ENCODE peak calls at places on chromosomes 7 and 10, in four cellular contexts. One of them, this sample, is unnamed. For H3K27me3, the result is how much of the 10 kb centered on the place peaks cover.

GRCh38 chr10:43874984-43875383 is 226.3 kb upstream of the ZNF32 start:
- DNase-seq in uterus: no peak
- DNase-seq in fibroblast of lung: no peak
- DNase-seq in right atrium auricular region: no peak
- DNase-seq in this sample: no peak

GRCh38 chr10:4658777-4659176 is 167.2 kb upstream of the AKR1E2 start:
- DNase-seq in uterus: no peak
- DNase-seq in fibroblast of lung: no peak
- DNase-seq in right atrium auricular region: no peak
- DNase-seq in this sample: no peak

GRCh38 chr10:21260060-21260792 is 265.3 kb downstream of the SKIDA1 start:
- DNase-seq in uterus: no peak
- DNase-seq in fibroblast of lung: peak
- DNase-seq in right atrium auricular region: peak
- DNase-seq in this sample: no peak

GRCh38 chr7:133941496-133941895 is 185.6 kb upstream of the LRGUK start:
- DNase-seq in uterus: no peak
- DNase-seq in fibroblast of lung: peak
- DNase-seq in right atrium auricular region: no peak
- DNase-seq in this sample: no peak

GRCh38 chr7:106021211-106022067 is 58.4 kb downstream of the CDHR3 start:
- DNase-seq in uterus: no peak
- DNase-seq in fibroblast of lung: no peak
- DNase-seq in right atrium auricular region: no peak
- DNase-seq in this sample: no peak

GRCh38 chr7:7103343-7104313 is 78.7 kb upstream of the C1GALT1 start:
- DNase-seq in uterus: no peak
- DNase-seq in fibroblast of lung: peak
- DNase-seq in right atrium auricular region: no peak
- DNase-seq in this sample: peak

GRCh38 chr7:129785457-129786178 is 167.1 kb downstream of the UBE2H start:
- DNase-seq in uterus: no peak
- DNase-seq in fibroblast of lung: no peak
- DNase-seq in right atrium auricular region: no peak
- DNase-seq in this sample: no peak

GRCh38 chr10:90051474-90051873 is 350.1 kb downstream of the KIF20B start:
- DNase-seq in uterus: no peak
- DNase-seq in fibroblast of lung: peak
- DNase-seq in right atrium auricular region: no peak
- DNase-seq in this sample: peak

GRCh38 chr7:104096683-104097082 is 107.2 kb upstream of the RELN start:
- DNase-seq in uterus: no peak
- DNase-seq in fibroblast of lung: peak
- DNase-seq in right atrium auricular region: no peak
- DNase-seq in this sample: no peak

GRCh38 chr7:1757601-1758000 is 87.5 kb downstream of the ELFN1 start:
- DNase-seq in uterus: no peak
- DNase-seq in fibroblast of lung: no peak
- DNase-seq in right atrium auricular region: no peak
- DNase-seq in this sample: no peak

GRCh38 chr10:69506487-69506833 is 55.2 kb downstream of the TSPAN15 start:
- DNase-seq in uterus: no peak
- DNase-seq in fibroblast of lung: no peak
- DNase-seq in right atrium auricular region: peak
- DNase-seq in this sample: no peak

GRCh38 chr10:31322647-31323046 is 3.6 kb downstream of the ZEB1 start:
- DNase-seq in uterus: no peak
- DNase-seq in fibroblast of lung: peak
- DNase-seq in right atrium auricular region: no peak
- DNase-seq in this sample: no peak

GRCh38 chr7:27142562-27143021 is 889 bp downstream of the HOXA5 start:
- DNase-seq in uterus: no peak
- DNase-seq in fibroblast of lung: no peak
- DNase-seq in right atrium auricular region: no peak
- DNase-seq in this sample: no peak

GRCh38 chr10:31947144-31947926 is 18.7 kb upstream of the ARHGAP12 start:
- DNase-seq in uterus: peak
- DNase-seq in fibroblast of lung: peak
- DNase-seq in right atrium auricular region: no peak
- DNase-seq in this sample: no peak

GRCh38 chr10:5748394-5748803 is 63.8 kb downstream of the TASOR2 start:
- DNase-seq in uterus: no peak
- DNase-seq in fibroblast of lung: no peak
- DNase-seq in right atrium auricular region: no peak
- DNase-seq in this sample: no peak

GRCh38 chr10:44411251-44411650 is 26.4 kb upstream of the CXCL12 start:
- DNase-seq in uterus: peak
- DNase-seq in fibroblast of lung: no peak
- DNase-seq in right atrium auricular region: no peak
- DNase-seq in this sample: no peak

GRCh38 chr7:24052572-24053223 is 231.3 kb upstream of the NPY start:
- DNase-seq in uterus: no peak
- DNase-seq in fibroblast of lung: peak
- DNase-seq in right atrium auricular region: no peak
- DNase-seq in this sample: no peak

GRCh38 chr7:1024876-1025746 is 19.2 kb upstream of the GPR146 start:
- DNase-seq in uterus: no peak
- DNase-seq in fibroblast of lung: no peak
- DNase-seq in right atrium auricular region: no peak
- DNase-seq in this sample: no peak

GRCh38 chr10:126770809-126771208 is 100.3 kb upstream of the C10orf90 start:
- DNase-seq in uterus: no peak
- DNase-seq in fibroblast of lung: no peak
- DNase-seq in right atrium auricular region: no peak
- DNase-seq in this sample: no peak

GRCh38 chr10:117684211-117684610 is 141.7 kb downstream of the EMX2 start:
- DNase-seq in uterus: no peak
- DNase-seq in fibroblast of lung: no peak
- DNase-seq in right atrium auricular region: no peak
- DNase-seq in this sample: no peak

GRCh38 chr10:70753841-70754621 is 31.1 kb downstream of the TBATA start:
- DNase-seq in uterus: no peak
- DNase-seq in fibroblast of lung: peak
- DNase-seq in right atrium auricular region: no peak
- DNase-seq in this sample: no peak

GRCh38 chr7:129066290-129067131 is 11.6 kb upstream of the TNPO3 start:
- DNase-seq in uterus: no peak
- DNase-seq in fibroblast of lung: peak
- DNase-seq in right atrium auricular region: peak
- DNase-seq in this sample: no peak

GRCh38 chr10:127196227-127196954 is at the start of gene INSYN2A:
- DNase-seq in uterus: no peak
- DNase-seq in fibroblast of lung: peak
- DNase-seq in right atrium auricular region: no peak
- DNase-seq in this sample: no peak

GRCh38 chr7:38775503-38775902 is 133.5 kb downstream of the VPS41 start:
- DNase-seq in uterus: no peak
- DNase-seq in fibroblast of lung: no peak
- DNase-seq in right atrium auricular region: no peak
- DNase-seq in this sample: no peak

GRCh38 chr10:5559642-5560141 is 34.9 kb downstream of the CALML3 start:
- DNase-seq in uterus: peak
- DNase-seq in fibroblast of lung: peak
- DNase-seq in right atrium auricular region: no peak
- DNase-seq in this sample: no peak

GRCh38 chr7:106050002-106050742 is 61.9 kb downstream of the SYPL1 start:
- DNase-seq in uterus: peak
- DNase-seq in fibroblast of lung: peak
- DNase-seq in right atrium auricular region: no peak
- DNase-seq in this sample: no peak

GRCh38 chr7:43700059-43700501 is 29.2 kb downstream of the COA1 start:
- DNase-seq in uterus: no peak
- DNase-seq in fibroblast of lung: peak
- DNase-seq in right atrium auricular region: no peak
- DNase-seq in this sample: no peak

GRCh38 chr10:7218974-7219373 is 191.9 kb downstream of the SFMBT2 start:
- DNase-seq in uterus: no peak
- DNase-seq in fibroblast of lung: peak
- DNase-seq in right atrium auricular region: no peak
- DNase-seq in this sample: no peak

GRCh38 chr7:90772410-90772809 is 176.3 kb downstream of the CDK14 start:
- DNase-seq in uterus: no peak
- DNase-seq in fibroblast of lung: no peak
- DNase-seq in right atrium auricular region: no peak
- DNase-seq in this sample: peak

GRCh38 chr10:62772186-62772950 is 32.2 kb upstream of the ADO start:
- DNase-seq in uterus: no peak
- DNase-seq in fibroblast of lung: peak
- DNase-seq in right atrium auricular region: no peak
- DNase-seq in this sample: no peak

GRCh38 chr10:97948822-97949221 is 81.6 kb downstream of the CRTAC1 start:
- DNase-seq in uterus: no peak
- DNase-seq in fibroblast of lung: no peak
- DNase-seq in right atrium auricular region: no peak
- DNase-seq in this sample: no peak

GRCh38 chr7:38950309-38950708 is 27.4 kb upstream of the POU6F2 start:
- DNase-seq in uterus: no peak
- DNase-seq in fibroblast of lung: no peak
- DNase-seq in right atrium auricular region: no peak
- DNase-seq in this sample: no peak

GRCh38 chr10:89367529-89367928 is 10.3 kb upstream of the IFIT1B start:
- DNase-seq in uterus: no peak
- DNase-seq in fibroblast of lung: no peak
- DNase-seq in right atrium auricular region: no peak
- DNase-seq in this sample: no peak

GRCh38 chr10:56466005-56466404 is 104.9 kb upstream of the ZWINT start:
- DNase-seq in uterus: no peak
- DNase-seq in fibroblast of lung: no peak
- DNase-seq in right atrium auricular region: no peak
- DNase-seq in this sample: peak

GRCh38 chr10:56782503-56782902 is 421.4 kb upstream of the ZWINT start:
- DNase-seq in uterus: no peak
- DNase-seq in fibroblast of lung: no peak
- DNase-seq in right atrium auricular region: no peak
- DNase-seq in this sample: no peak

GRCh38 chr10:119896937-119897336 is 4.4 kb downstream of the SEC23IP start:
- DNase-seq in uterus: peak
- DNase-seq in fibroblast of lung: no peak
- DNase-seq in right atrium auricular region: peak
- DNase-seq in this sample: peak

GRCh38 chr7:87312215-87312865 is 33.1 kb upstream of the CROT start:
- DNase-seq in uterus: peak
- DNase-seq in fibroblast of lung: peak
- DNase-seq in right atrium auricular region: no peak
- DNase-seq in this sample: no peak

GRCh38 chr7:102447311-102447710 is 13.9 kb downstream of the ORAI2 start:
- DNase-seq in uterus: no peak
- DNase-seq in fibroblast of lung: no peak
- DNase-seq in right atrium auricular region: no peak
- DNase-seq in this sample: no peak

GRCh38 chr7:137342340-137342739 is 1.2 kb downstream of the PTN start:
- DNase-seq in uterus: no peak
- DNase-seq in fibroblast of lung: peak
- DNase-seq in right atrium auricular region: no peak
- DNase-seq in this sample: no peak

DNA sequence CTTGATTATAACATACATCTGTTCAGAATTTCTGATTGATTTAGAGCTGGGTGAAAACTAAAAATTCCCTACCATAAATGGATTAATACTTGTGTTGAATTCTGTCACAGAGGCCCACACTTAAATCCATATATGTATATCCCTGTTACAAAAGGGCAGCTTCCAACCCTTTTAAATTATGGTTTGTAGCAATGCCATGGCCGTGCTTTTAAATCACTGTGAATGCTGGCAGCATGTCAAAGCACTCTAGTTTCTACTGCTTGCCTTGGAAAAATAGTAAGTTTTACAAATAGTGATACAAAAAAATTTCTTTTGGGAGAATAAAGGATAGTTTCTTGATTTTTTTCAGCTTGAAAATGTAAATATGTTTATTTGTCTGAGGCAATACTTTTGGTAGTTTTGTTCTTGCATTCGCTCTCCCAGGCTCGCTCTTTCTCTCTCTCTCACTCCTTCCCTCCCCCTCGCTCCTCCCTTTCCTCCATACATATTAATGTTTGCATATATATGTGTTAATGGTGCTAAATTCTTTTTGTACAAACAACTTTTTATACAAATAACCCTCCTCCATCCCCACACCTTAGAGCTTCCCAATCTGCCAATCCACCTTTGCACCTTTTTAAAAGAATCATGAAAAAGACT is 29.8 kb downstream of the TES start:
- DNase-seq in uterus: peak
- DNase-seq in fibroblast of lung: no peak
- DNase-seq in right atrium auricular region: no peak
- DNase-seq in this sample: no peak
- H3K4me3 ChIP-seq in uterus: no peak
- H3K4me3 ChIP-seq in fibroblast of lung: no peak
- H3K4me3 ChIP-seq in right atrium auricular region: no peak
- H3K4me3 ChIP-seq in this sample: no peak

GRCh38 chr7:74511360-74511759 is 57.7 kb downstream of the GTF2IRD1 start:
- DNase-seq in uterus: no peak
- DNase-seq in fibroblast of lung: no peak
- DNase-seq in right atrium auricular region: no peak
- DNase-seq in this sample: no peak

GRCh38 chr7:74516214-74516613 is 62.5 kb downstream of the GTF2IRD1 start:
- DNase-seq in uterus: no peak
- DNase-seq in fibroblast of lung: no peak
- DNase-seq in right atrium auricular region: no peak
- DNase-seq in this sample: no peak

GRCh38 chr7:74512762-74513161 is 59.1 kb downstream of the GTF2IRD1 start:
- DNase-seq in uterus: no peak
- DNase-seq in fibroblast of lung: no peak
- DNase-seq in right atrium auricular region: no peak
- DNase-seq in this sample: no peak

GRCh38 chr7:74515276-74515675 is 61.6 kb downstream of the GTF2IRD1 start:
- DNase-seq in uterus: no peak
- DNase-seq in fibroblast of lung: no peak
- DNase-seq in right atrium auricular region: no peak
- DNase-seq in this sample: no peak

GRCh38 chr7:74514131-74514591 is 60.5 kb downstream of the GTF2IRD1 start:
- DNase-seq in uterus: no peak
- DNase-seq in fibroblast of lung: no peak
- DNase-seq in right atrium auricular region: no peak
- DNase-seq in this sample: no peak
- H3K27ac ChIP-seq in uterus: no peak
- H3K27ac ChIP-seq in fibroblast of lung: no peak
- H3K27ac ChIP-seq in right atrium auricular region: peak
- H3K27ac ChIP-seq in this sample: no peak

GRCh38 chr10:123146013-123146891 is 1.7 kb upstream of the HMX2 start:
- DNase-seq in uterus: no peak
- DNase-seq in fibroblast of lung: no peak
- DNase-seq in right atrium auricular region: no peak
- DNase-seq in this sample: no peak
- H3K27me3 ChIP-seq in uterus: under half
- H3K27me3 ChIP-seq in fibroblast of lung: half or more
- H3K27me3 ChIP-seq in right atrium auricular region: half or more
- H3K27me3 ChIP-seq in this sample: half or more

GRCh38 chr7:82443801-82444219 is 233 bp upstream of the CACNA2D1 start:
- DNase-seq in uterus: peak
- DNase-seq in fibroblast of lung: peak
- DNase-seq in right atrium auricular region: peak
- DNase-seq in this sample: peak
- H3K4me3 ChIP-seq in uterus: peak
- H3K4me3 ChIP-seq in fibroblast of lung: peak
- H3K4me3 ChIP-seq in right atrium auricular region: peak
- H3K4me3 ChIP-seq in this sample: peak